ENCODE peak calls at places on chromosomes 7 and 10, in ten cellular contexts. One of them, this sample, is unnamed. For H3K4me1 and H3K36me3, the result is how much of the 10 kb centered on the place peaks cover.

GRCh38 chr10:74179124-74179710 is 28.2 kb downstream of the ADK start:
- DNase-seq in hepatocyte: no peak
- DNase-seq in tibial artery: no peak
- DNase-seq in cardiac muscle cell: no peak
- DNase-seq in mucosa of descending colon: no peak
- DNase-seq in lung: no peak
- DNase-seq in neural progenitor cell: no peak
- DNase-seq in mammary epithelial cell: no peak
- DNase-seq in IMR-90: peak
- DNase-seq in fibroblast of lung: peak
- DNase-seq in this sample: no peak

GRCh38 chr10:86684305-86684704 is 16.0 kb downstream of the LDB3 start:
- DNase-seq in lung: no peak
- DNase-seq in fibroblast of lung: peak
- DNase-seq in mammary epithelial cell: no peak
- DNase-seq in neural progenitor cell: peak
- DNase-seq in hepatocyte: peak
- DNase-seq in IMR-90: peak
- DNase-seq in mucosa of descending colon: no peak
- DNase-seq in tibial artery: peak
- DNase-seq in cardiac muscle cell: peak
- DNase-seq in this sample: no peak

GRCh38 chr7:12721286-12721830 is 33.9 kb downstream of the ARL4A start:
- DNase-seq in mammary epithelial cell: no peak
- DNase-seq in fibroblast of lung: no peak
- DNase-seq in hepatocyte: no peak
- DNase-seq in mucosa of descending colon: no peak
- DNase-seq in tibial artery: no peak
- DNase-seq in neural progenitor cell: no peak
- DNase-seq in lung: no peak
- DNase-seq in cardiac muscle cell: no peak
- DNase-seq in IMR-90: no peak
- DNase-seq in this sample: no peak

GRCh38 chr7:6437251-6437650 is 10.5 kb downstream of the DAGLB start:
- DNase-seq in mammary epithelial cell: no peak
- DNase-seq in neural progenitor cell: no peak
- DNase-seq in tibial artery: no peak
- DNase-seq in lung: no peak
- DNase-seq in cardiac muscle cell: no peak
- DNase-seq in mucosa of descending colon: no peak
- DNase-seq in fibroblast of lung: peak
- DNase-seq in IMR-90: no peak
- DNase-seq in hepatocyte: no peak
- DNase-seq in this sample: no peak

GRCh38 chr7:132176719-132177118 is 399.6 kb downstream of the PLXNA4 start:
- DNase-seq in tibial artery: no peak
- DNase-seq in cardiac muscle cell: no peak
- DNase-seq in hepatocyte: no peak
- DNase-seq in fibroblast of lung: no peak
- DNase-seq in mucosa of descending colon: no peak
- DNase-seq in lung: no peak
- DNase-seq in mammary epithelial cell: no peak
- DNase-seq in neural progenitor cell: no peak
- DNase-seq in IMR-90: no peak
- DNase-seq in this sample: no peak

GRCh38 chr7:33109758-33110238 is 594 bp upstream of the RP9 start:
- DNase-seq in fibroblast of lung: no peak
- DNase-seq in tibial artery: no peak
- DNase-seq in hepatocyte: no peak
- DNase-seq in IMR-90: peak
- DNase-seq in lung: no peak
- DNase-seq in neural progenitor cell: no peak
- DNase-seq in mammary epithelial cell: peak
- DNase-seq in mucosa of descending colon: no peak
- DNase-seq in cardiac muscle cell: no peak
- DNase-seq in this sample: no peak

GRCh38 chr10:13681963-13682362 is 95.2 kb downstream of the PRPF18 start:
- DNase-seq in cardiac muscle cell: no peak
- DNase-seq in IMR-90: no peak
- DNase-seq in mammary epithelial cell: no peak
- DNase-seq in neural progenitor cell: no peak
- DNase-seq in tibial artery: no peak
- DNase-seq in lung: no peak
- DNase-seq in mucosa of descending colon: no peak
- DNase-seq in hepatocyte: no peak
- DNase-seq in fibroblast of lung: peak
- DNase-seq in this sample: no peak

GRCh38 chr7:124387056-124387455 is 354.2 kb upstream of the TMEM229A start:
- DNase-seq in hepatocyte: no peak
- DNase-seq in mammary epithelial cell: no peak
- DNase-seq in neural progenitor cell: no peak
- DNase-seq in lung: no peak
- DNase-seq in tibial artery: no peak
- DNase-seq in IMR-90: no peak
- DNase-seq in cardiac muscle cell: no peak
- DNase-seq in fibroblast of lung: no peak
- DNase-seq in mucosa of descending colon: no peak
- DNase-seq in this sample: no peak

GRCh38 chr10:5078781-5079180 is 15.4 kb upstream of the AKR1C3 start:
- DNase-seq in fibroblast of lung: peak
- DNase-seq in mammary epithelial cell: peak
- DNase-seq in cardiac muscle cell: no peak
- DNase-seq in lung: no peak
- DNase-seq in tibial artery: no peak
- DNase-seq in mucosa of descending colon: no peak
- DNase-seq in neural progenitor cell: peak
- DNase-seq in hepatocyte: no peak
- DNase-seq in IMR-90: no peak
- DNase-seq in this sample: no peak

GRCh38 chr10:100890696-100891271 is 22.0 kb upstream of the SLF2 start:
- DNase-seq in IMR-90: peak
- DNase-seq in lung: no peak
- DNase-seq in hepatocyte: peak
- DNase-seq in fibroblast of lung: peak
- DNase-seq in mucosa of descending colon: no peak
- DNase-seq in neural progenitor cell: no peak
- DNase-seq in tibial artery: no peak
- DNase-seq in mammary epithelial cell: peak
- DNase-seq in cardiac muscle cell: no peak
- DNase-seq in this sample: no peak

GRCh38 chr7:28990200-28990960 is 32.2 kb upstream of the TRIL start:
- DNase-seq in hepatocyte: no peak
- DNase-seq in IMR-90: no peak
- DNase-seq in fibroblast of lung: peak
- DNase-seq in mammary epithelial cell: no peak
- DNase-seq in cardiac muscle cell: no peak
- DNase-seq in mucosa of descending colon: no peak
- DNase-seq in neural progenitor cell: peak
- DNase-seq in lung: no peak
- DNase-seq in tibial artery: peak
- DNase-seq in this sample: no peak

GRCh38 chr7:353746-354325 is 63.9 kb downstream of the FOXL3 start:
- DNase-seq in neural progenitor cell: no peak
- DNase-seq in IMR-90: no peak
- DNase-seq in lung: no peak
- DNase-seq in tibial artery: no peak
- DNase-seq in cardiac muscle cell: no peak
- DNase-seq in fibroblast of lung: peak
- DNase-seq in mammary epithelial cell: peak
- DNase-seq in mucosa of descending colon: no peak
- DNase-seq in hepatocyte: no peak
- DNase-seq in this sample: no peak

GRCh38 chr7:36686499-36686898 is 37.8 kb downstream of the AOAH start:
- DNase-seq in IMR-90: peak
- DNase-seq in hepatocyte: peak
- DNase-seq in cardiac muscle cell: no peak
- DNase-seq in tibial artery: no peak
- DNase-seq in lung: no peak
- DNase-seq in fibroblast of lung: peak
- DNase-seq in neural progenitor cell: no peak
- DNase-seq in mucosa of descending colon: no peak
- DNase-seq in mammary epithelial cell: peak
- DNase-seq in this sample: no peak

GRCh38 chr7:22694597-22695207 is 32.3 kb upstream of the IL6 start:
- DNase-seq in neural progenitor cell: no peak
- DNase-seq in lung: no peak
- DNase-seq in mucosa of descending colon: no peak
- DNase-seq in fibroblast of lung: no peak
- DNase-seq in IMR-90: no peak
- DNase-seq in hepatocyte: no peak
- DNase-seq in mammary epithelial cell: no peak
- DNase-seq in cardiac muscle cell: no peak
- DNase-seq in tibial artery: no peak
- DNase-seq in this sample: no peak

GRCh38 chr10:58438340-58438739 is 53.1 kb downstream of the TFAM start:
- DNase-seq in hepatocyte: no peak
- DNase-seq in IMR-90: peak
- DNase-seq in cardiac muscle cell: no peak
- DNase-seq in neural progenitor cell: no peak
- DNase-seq in tibial artery: no peak
- DNase-seq in lung: no peak
- DNase-seq in mammary epithelial cell: peak
- DNase-seq in fibroblast of lung: peak
- DNase-seq in mucosa of descending colon: no peak
- DNase-seq in this sample: no peak

GRCh38 chr7:6533893-6534804 is 17.1 kb downstream of the GRID2IP start:
- DNase-seq in IMR-90: no peak
- DNase-seq in neural progenitor cell: no peak
- DNase-seq in fibroblast of lung: no peak
- DNase-seq in hepatocyte: no peak
- DNase-seq in mammary epithelial cell: no peak
- DNase-seq in tibial artery: no peak
- DNase-seq in lung: no peak
- DNase-seq in mucosa of descending colon: no peak
- DNase-seq in cardiac muscle cell: no peak
- DNase-seq in this sample: no peak

DNA sequence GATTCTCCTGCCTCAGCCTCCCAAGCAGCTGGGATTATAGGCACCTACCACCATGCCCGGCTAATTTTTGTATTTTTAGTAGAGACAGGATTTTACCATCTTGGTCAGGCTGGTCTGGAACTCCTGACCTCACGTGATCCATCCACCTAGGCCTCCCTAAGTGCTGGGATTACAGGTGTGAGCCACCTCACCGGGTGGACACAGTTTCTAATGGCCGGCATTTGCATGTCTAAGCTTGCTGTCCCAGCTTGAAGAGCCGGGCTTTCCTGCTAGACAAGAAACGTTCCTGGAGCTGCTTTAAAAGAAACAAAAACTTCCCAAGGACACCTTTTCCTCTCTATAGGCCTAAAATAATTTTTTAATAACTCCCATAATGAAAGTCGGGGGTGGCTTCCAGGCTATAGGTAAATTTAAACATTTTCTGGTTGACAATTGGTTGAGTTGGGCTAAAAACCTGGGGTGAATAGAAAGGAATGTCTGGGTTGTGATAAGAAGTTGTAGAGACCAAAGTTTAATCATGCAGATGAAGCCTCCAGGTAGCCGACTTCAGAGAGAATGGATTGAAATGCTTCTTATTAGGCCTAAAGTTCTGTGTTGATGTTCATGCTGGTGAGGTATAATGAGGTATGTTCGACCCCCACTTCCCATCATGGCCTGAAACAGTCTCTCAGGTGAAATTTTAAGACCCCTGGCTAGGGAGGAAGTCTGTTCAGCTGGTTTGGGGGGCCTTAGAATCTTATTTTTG is 8.8 kb downstream of the ACADSB start:
- DNase-seq in lung: no peak
- DNase-seq in IMR-90: no peak
- DNase-seq in neural progenitor cell: no peak
- DNase-seq in mammary epithelial cell: no peak
- DNase-seq in fibroblast of lung: no peak
- DNase-seq in cardiac muscle cell: no peak
- DNase-seq in hepatocyte: peak
- DNase-seq in mucosa of descending colon: no peak
- DNase-seq in tibial artery: no peak
- DNase-seq in this sample: no peak
- H3K4me1 ChIP-seq in lung: under half
- H3K4me1 ChIP-seq in IMR-90: under half
- H3K4me1 ChIP-seq in neural progenitor cell: under half
- H3K4me1 ChIP-seq in mammary epithelial cell: under half
- H3K4me1 ChIP-seq in fibroblast of lung: under half
- H3K4me1 ChIP-seq in cardiac muscle cell: under half
- H3K4me1 ChIP-seq in hepatocyte: under half
- H3K4me1 ChIP-seq in mucosa of descending colon: under half
- H3K4me1 ChIP-seq in tibial artery: under half
- H3K4me1 ChIP-seq in this sample: under half

DNA sequence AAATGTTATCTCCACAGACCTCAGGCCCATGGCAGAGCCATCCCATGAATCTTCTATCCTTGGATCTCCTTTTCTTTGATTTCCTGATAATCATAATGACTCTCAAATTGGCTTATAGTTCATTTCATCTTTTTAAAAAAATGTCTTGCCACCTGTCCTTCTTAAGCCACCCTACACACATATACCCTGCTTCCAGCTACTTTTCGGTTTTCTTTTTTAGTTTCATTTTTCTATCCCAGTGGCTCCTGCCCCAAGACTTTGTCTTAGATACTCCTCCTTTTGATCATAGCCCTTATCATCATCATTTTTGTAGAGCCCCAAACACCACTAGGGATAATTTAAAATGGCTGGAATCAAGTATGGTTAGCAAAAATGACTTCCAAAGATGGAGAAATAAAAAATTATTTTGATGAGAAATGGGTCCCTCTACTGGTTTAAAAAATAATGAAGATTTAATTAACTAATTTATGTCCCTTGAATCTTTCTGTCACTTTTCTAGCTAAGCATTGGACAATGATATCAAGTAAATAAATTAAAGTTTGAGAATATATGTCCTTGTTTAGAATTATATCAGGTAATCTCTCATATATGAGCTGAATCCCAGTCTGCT is 277.3 kb upstream of the SEMA3D start:
- DNase-seq in neural progenitor cell: no peak
- DNase-seq in hepatocyte: no peak
- DNase-seq in cardiac muscle cell: no peak
- DNase-seq in tibial artery: no peak
- DNase-seq in fibroblast of lung: no peak
- DNase-seq in lung: no peak
- DNase-seq in mammary epithelial cell: no peak
- DNase-seq in mucosa of descending colon: no peak
- DNase-seq in IMR-90: no peak
- DNase-seq in this sample: no peak
- TF ChIP-seq CTCF in neural progenitor cell: peak
- TF ChIP-seq CTCF in hepatocyte: peak
- TF ChIP-seq CTCF in cardiac muscle cell: peak
- TF ChIP-seq CTCF in tibial artery: no peak
- TF ChIP-seq CTCF in fibroblast of lung: peak
- TF ChIP-seq CTCF in lung: no peak
- TF ChIP-seq CTCF in mammary epithelial cell: peak
- TF ChIP-seq CTCF in mucosa of descending colon: no peak
- TF ChIP-seq CTCF in IMR-90: peak
- TF ChIP-seq CTCF in this sample: no peak

GRCh38 chr7:157267956-157268355 is 68.8 kb upstream of the DNAJB6 start:
- DNase-seq in IMR-90: no peak
- DNase-seq in lung: no peak
- DNase-seq in tibial artery: no peak
- DNase-seq in hepatocyte: no peak
- DNase-seq in cardiac muscle cell: no peak
- DNase-seq in neural progenitor cell: no peak
- DNase-seq in fibroblast of lung: no peak
- DNase-seq in mammary epithelial cell: no peak
- DNase-seq in mucosa of descending colon: no peak
- DNase-seq in this sample: no peak
- H3K36me3 ChIP-seq in IMR-90: under half
- H3K36me3 ChIP-seq in lung: under half
- H3K36me3 ChIP-seq in tibial artery: half or more
- H3K36me3 ChIP-seq in hepatocyte: under half
- H3K36me3 ChIP-seq in cardiac muscle cell: under half
- H3K36me3 ChIP-seq in neural progenitor cell: under half
- H3K36me3 ChIP-seq in fibroblast of lung: under half
- H3K36me3 ChIP-seq in mammary epithelial cell: under half
- H3K36me3 ChIP-seq in mucosa of descending colon: under half
- H3K36me3 ChIP-seq in this sample: under half

GRCh38 chr7:80908360-80908797 is 10.5 kb downstream of the SEMA3C start:
- DNase-seq in neural progenitor cell: no peak
- DNase-seq in hepatocyte: no peak
- DNase-seq in mammary epithelial cell: no peak
- DNase-seq in cardiac muscle cell: peak
- DNase-seq in lung: no peak
- DNase-seq in fibroblast of lung: no peak
- DNase-seq in IMR-90: no peak
- DNase-seq in mucosa of descending colon: no peak
- DNase-seq in tibial artery: no peak
- DNase-seq in this sample: no peak
- H3K4me1 ChIP-seq in neural progenitor cell: under half
- H3K4me1 ChIP-seq in hepatocyte: under half
- H3K4me1 ChIP-seq in mammary epithelial cell: under half
- H3K4me1 ChIP-seq in cardiac muscle cell: under half
- H3K4me1 ChIP-seq in lung: under half
- H3K4me1 ChIP-seq in fibroblast of lung: under half
- H3K4me1 ChIP-seq in IMR-90: under half
- H3K4me1 ChIP-seq in mucosa of descending colon: under half
- H3K4me1 ChIP-seq in tibial artery: under half
- H3K4me1 ChIP-seq in this sample: under half